ENCODE peak calls at places on chromosomes 3 and 15, in four cellular contexts. One of them, this sample, is unnamed.

GRCh38 chr15:27563765-27564164 is 535.4 kb downstream of the OCA2 start:
- DNase-seq in HCT116: no peak
- DNase-seq in endothelial cell of umbilical vein: no peak
- DNase-seq in SK-N-SH: no peak
- DNase-seq in this sample: no peak

GRCh38 chr15:83475551-83475950 is 28.4 kb downstream of the SH3GL3 start:
- DNase-seq in HCT116: no peak
- DNase-seq in endothelial cell of umbilical vein: no peak
- DNase-seq in SK-N-SH: no peak
- DNase-seq in this sample: no peak

GRCh38 chr3:100963041-100963440 is 30.2 kb downstream of the ABI3BP start:
- DNase-seq in HCT116: no peak
- DNase-seq in endothelial cell of umbilical vein: no peak
- DNase-seq in SK-N-SH: no peak
- DNase-seq in this sample: no peak

GRCh38 chr3:16818945-16819344 is 65.8 kb upstream of the PLCL2 start:
- DNase-seq in HCT116: no peak
- DNase-seq in endothelial cell of umbilical vein: no peak
- DNase-seq in SK-N-SH: no peak
- DNase-seq in this sample: no peak

GRCh38 chr15:40845511-40846284 is 1.9 kb downstream of the SPINT1 start:
- DNase-seq in HCT116: no peak
- DNase-seq in endothelial cell of umbilical vein: no peak
- DNase-seq in SK-N-SH: no peak
- DNase-seq in this sample: no peak

GRCh38 chr3:40044487-40044886 is 235.1 kb downstream of the MYRIP start:
- DNase-seq in HCT116: no peak
- DNase-seq in endothelial cell of umbilical vein: no peak
- DNase-seq in SK-N-SH: no peak
- DNase-seq in this sample: no peak

GRCh38 chr15:35522061-35522460 is 23.9 kb downstream of the DPH6 start:
- DNase-seq in HCT116: no peak
- DNase-seq in endothelial cell of umbilical vein: peak; percentile 85
- DNase-seq in SK-N-SH: peak; percentile 16
- DNase-seq in this sample: no peak

GRCh38 chr3:72678892-72679291 is 169.4 kb downstream of the SHQ1 start:
- DNase-seq in HCT116: no peak
- DNase-seq in endothelial cell of umbilical vein: no peak
- DNase-seq in SK-N-SH: no peak
- DNase-seq in this sample: no peak

GRCh38 chr3:66754613-66755012 is 243.5 kb upstream of the KBTBD8 start:
- DNase-seq in HCT116: no peak
- DNase-seq in endothelial cell of umbilical vein: no peak
- DNase-seq in SK-N-SH: no peak
- DNase-seq in this sample: no peak

GRCh38 chr15:100968043-100968966 is 49.1 kb downstream of the LRRK1 start:
- DNase-seq in HCT116: no peak
- DNase-seq in endothelial cell of umbilical vein: no peak
- DNase-seq in SK-N-SH: no peak
- DNase-seq in this sample: no peak

GRCh38 chr3:183553263-183554026 is 2.1 kb downstream of the KLHL6 start:
- DNase-seq in HCT116: no peak
- DNase-seq in endothelial cell of umbilical vein: peak; percentile 41
- DNase-seq in SK-N-SH: peak; percentile 70
- DNase-seq in this sample: no peak

GRCh38 chr3:36417237-36417636 is 36.9 kb downstream of the STAC start:
- DNase-seq in HCT116: no peak
- DNase-seq in endothelial cell of umbilical vein: no peak
- DNase-seq in SK-N-SH: no peak
- DNase-seq in this sample: no peak

GRCh38 chr15:90004671-90005070 is 3.5 kb downstream of the ZNF710 start:
- DNase-seq in HCT116: no peak
- DNase-seq in endothelial cell of umbilical vein: peak; percentile 50
- DNase-seq in SK-N-SH: no peak
- DNase-seq in this sample: no peak

GRCh38 chr3:172140499-172141391 is 101.4 kb downstream of the FNDC3B start:
- DNase-seq in HCT116: no peak
- DNase-seq in endothelial cell of umbilical vein: peak; percentile 96
- DNase-seq in SK-N-SH: no peak
- DNase-seq in this sample: no peak

GRCh38 chr3:103184772-103185171 is 750.0 kb downstream of the ZPLD1 start:
- DNase-seq in HCT116: no peak
- DNase-seq in endothelial cell of umbilical vein: no peak
- DNase-seq in SK-N-SH: no peak
- DNase-seq in this sample: no peak

GRCh38 chr3:99625643-99626414 is 12.6 kb upstream of the COL8A1 start:
- DNase-seq in HCT116: no peak
- DNase-seq in endothelial cell of umbilical vein: peak; percentile 43
- DNase-seq in SK-N-SH: no peak
- DNase-seq in this sample: no peak

GRCh38 chr3:193789455-193789854 is 196.4 kb downstream of the OPA1 start:
- DNase-seq in HCT116: no peak
- DNase-seq in endothelial cell of umbilical vein: no peak
- DNase-seq in SK-N-SH: no peak
- DNase-seq in this sample: no peak

GRCh38 chr3:165339753-165340152 is 143.6 kb upstream of the SLITRK3 start:
- DNase-seq in HCT116: peak; percentile 21
- DNase-seq in endothelial cell of umbilical vein: no peak
- DNase-seq in SK-N-SH: no peak
- DNase-seq in this sample: no peak

GRCh38 chr15:99105516-99106341 is 849 bp downstream of the SYNM start:
- DNase-seq in HCT116: no peak
- DNase-seq in endothelial cell of umbilical vein: peak; percentile 68
- DNase-seq in SK-N-SH: peak; percentile 79
- DNase-seq in this sample: peak; percentile 78

GRCh38 chr15:30001592-30001991 is 81.2 kb upstream of the GOLGA8J start:
- DNase-seq in HCT116: no peak
- DNase-seq in endothelial cell of umbilical vein: no peak
- DNase-seq in SK-N-SH: no peak
- DNase-seq in this sample: no peak

GRCh38 chr3:106299300-106300098 is 430.7 kb upstream of the CBLB start:
- DNase-seq in HCT116: no peak
- DNase-seq in endothelial cell of umbilical vein: peak; percentile 31
- DNase-seq in SK-N-SH: no peak
- DNase-seq in this sample: no peak

GRCh38 chr3:31250116-31250813 is 282.5 kb upstream of the STT3B start:
- DNase-seq in HCT116: no peak
- DNase-seq in endothelial cell of umbilical vein: no peak
- DNase-seq in SK-N-SH: no peak
- DNase-seq in this sample: no peak

GRCh38 chr3:79056498-79056897 is 711.3 kb downstream of the ROBO1 start:
- DNase-seq in HCT116: no peak
- DNase-seq in endothelial cell of umbilical vein: no peak
- DNase-seq in SK-N-SH: no peak
- DNase-seq in this sample: no peak

GRCh38 chr15:100720406-100720967 is 118.1 kb downstream of the ASB7 start:
- DNase-seq in HCT116: no peak
- DNase-seq in endothelial cell of umbilical vein: no peak
- DNase-seq in SK-N-SH: no peak
- DNase-seq in this sample: peak; percentile 27

GRCh38 chr3:133476971-133477375 is 77.1 kb downstream of the BFSP2 start:
- DNase-seq in HCT116: no peak
- DNase-seq in endothelial cell of umbilical vein: no peak
- DNase-seq in SK-N-SH: no peak
- DNase-seq in this sample: no peak

GRCh38 chr15:67548862-67549651 is 6.6 kb downstream of the MAP2K5 start:
- DNase-seq in HCT116: no peak
- DNase-seq in endothelial cell of umbilical vein: no peak
- DNase-seq in SK-N-SH: peak; percentile 54
- DNase-seq in this sample: peak; percentile 72

GRCh38 chr3:37891227-37891626 is 29.5 kb downstream of the CTDSPL start:
- DNase-seq in HCT116: no peak
- DNase-seq in endothelial cell of umbilical vein: no peak
- DNase-seq in SK-N-SH: peak; percentile 7
- DNase-seq in this sample: no peak

GRCh38 chr15:91077029-91077428 is 23.0 kb upstream of the SV2B start:
- DNase-seq in HCT116: no peak
- DNase-seq in endothelial cell of umbilical vein: no peak
- DNase-seq in SK-N-SH: no peak
- DNase-seq in this sample: no peak

GRCh38 chr3:73029321-73029796 is 32.1 kb upstream of the EBLN2 start:
- DNase-seq in HCT116: no peak
- DNase-seq in endothelial cell of umbilical vein: peak; percentile 62
- DNase-seq in SK-N-SH: no peak
- DNase-seq in this sample: no peak

GRCh38 chr3:111152506-111152905 is 80.9 kb downstream of the NECTIN3 start:
- DNase-seq in HCT116: no peak
- DNase-seq in endothelial cell of umbilical vein: no peak
- DNase-seq in SK-N-SH: no peak
- DNase-seq in this sample: no peak

GRCh38 chr15:86751116-86751515 is 671.4 kb downstream of the AGBL1 start:
- DNase-seq in HCT116: no peak
- DNase-seq in endothelial cell of umbilical vein: no peak
- DNase-seq in SK-N-SH: no peak
- DNase-seq in this sample: no peak

GRCh38 chr3:55549172-55549571 is 62.1 kb upstream of the WNT5A start:
- DNase-seq in HCT116: no peak
- DNase-seq in endothelial cell of umbilical vein: no peak
- DNase-seq in SK-N-SH: peak; percentile 44
- DNase-seq in this sample: no peak

GRCh38 chr3:98986073-98986472 is 84.6 kb upstream of the DCBLD2 start:
- DNase-seq in HCT116: peak; percentile 40
- DNase-seq in endothelial cell of umbilical vein: peak; percentile 92
- DNase-seq in SK-N-SH: no peak
- DNase-seq in this sample: peak; percentile 19

DNA sequence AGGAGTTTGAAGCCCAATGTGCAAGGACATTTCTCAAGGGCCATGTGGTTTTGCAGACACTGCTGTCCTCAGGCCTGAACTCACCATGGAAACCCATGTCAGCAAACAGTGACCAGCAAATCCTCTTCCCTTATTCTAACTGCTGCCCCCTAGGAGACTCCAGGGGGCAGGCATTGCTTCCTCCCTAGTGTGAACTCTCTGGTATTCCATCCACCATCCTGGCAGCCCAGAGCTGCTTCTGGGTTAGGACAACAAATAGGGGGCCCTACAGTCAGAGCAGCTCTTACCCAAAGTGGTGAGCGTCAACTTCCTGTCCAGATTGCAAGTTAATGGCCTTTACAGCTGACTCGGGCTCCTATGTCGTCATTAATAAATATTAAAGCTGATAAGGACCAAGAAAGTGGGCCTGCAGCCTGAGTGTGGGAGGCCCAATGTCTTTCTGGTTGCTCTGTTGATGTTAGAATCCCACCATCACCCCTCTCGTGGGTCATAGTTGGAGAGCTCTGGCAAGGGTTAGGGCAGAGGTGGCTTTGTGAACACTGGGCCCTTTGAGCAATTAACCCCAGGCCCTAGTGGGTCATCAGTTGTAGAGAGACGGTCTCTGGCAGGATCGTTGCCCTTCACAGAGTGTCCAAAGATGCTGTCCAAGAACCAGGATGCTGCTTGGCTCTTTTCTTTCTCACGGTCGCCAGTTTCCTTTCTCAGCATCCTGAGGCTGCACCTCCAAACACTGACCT is 41.5 kb downstream of the TGM4 start:
- DNase-seq in HCT116: no peak
- DNase-seq in endothelial cell of umbilical vein: no peak
- DNase-seq in SK-N-SH: peak; percentile 35
- DNase-seq in this sample: no peak
- H2AFZ ChIP-seq in HCT116: no peak overlapping the region
- H2AFZ ChIP-seq in endothelial cell of umbilical vein: no peak overlapping the region
- H2AFZ ChIP-seq in SK-N-SH: no peak overlapping the region
- H2AFZ ChIP-seq in this sample: no peak overlapping the region

GRCh38 chr3:5136619-5137429 is 14.7 kb downstream of the ARL8B start:
- DNase-seq in HCT116: no peak
- DNase-seq in endothelial cell of umbilical vein: peak; percentile 19
- DNase-seq in SK-N-SH: peak; percentile 37
- DNase-seq in this sample: no peak
- TF ChIP-seq MAX in HCT116: no peak
- TF ChIP-seq MAX in endothelial cell of umbilical vein: no peak
- TF ChIP-seq MAX in SK-N-SH: no peak
- TF ChIP-seq MAX in this sample: no peak

GRCh38 chr3:124137264-124137663 is 145.3 kb upstream of the ROPN1 start:
- DNase-seq in HCT116: no peak
- DNase-seq in endothelial cell of umbilical vein: no peak
- DNase-seq in SK-N-SH: no peak
- DNase-seq in this sample: no peak

GRCh38 chr3:124131158-124132115 is 139.5 kb upstream of the ROPN1 start:
- DNase-seq in HCT116: no peak
- DNase-seq in endothelial cell of umbilical vein: peak; percentile 19
- DNase-seq in SK-N-SH: no peak
- DNase-seq in this sample: no peak

GRCh38 chr3:124138148-124138547 is 146.2 kb upstream of the ROPN1 start:
- DNase-seq in HCT116: no peak
- DNase-seq in endothelial cell of umbilical vein: no peak
- DNase-seq in SK-N-SH: no peak
- DNase-seq in this sample: no peak

GRCh38 chr3:124133366-124133940 is 141.5 kb upstream of the ROPN1 start:
- DNase-seq in HCT116: no peak
- DNase-seq in endothelial cell of umbilical vein: no peak
- DNase-seq in SK-N-SH: no peak
- DNase-seq in this sample: no peak

DNA sequence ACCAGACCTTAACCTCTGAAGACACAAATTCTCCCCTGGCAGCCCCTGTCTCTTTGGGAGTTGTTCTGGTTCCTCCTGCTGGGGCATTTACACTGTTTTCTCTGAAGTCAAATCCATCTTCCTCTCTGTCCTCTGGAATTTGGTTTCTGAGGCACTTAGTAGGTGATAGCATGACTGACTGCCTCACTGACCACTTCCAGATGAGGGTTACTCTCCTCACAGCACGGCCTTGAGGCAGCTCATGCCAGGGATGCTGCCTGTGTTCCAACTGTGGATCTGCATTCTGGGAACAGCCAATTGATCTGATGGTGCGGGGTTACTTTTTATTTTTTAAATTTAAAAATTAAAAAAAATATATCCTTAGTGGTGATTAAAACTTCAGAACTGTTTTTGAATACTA is 140.9 kb upstream of the ROPN1 start:
- DNase-seq in HCT116: no peak
- DNase-seq in endothelial cell of umbilical vein: no peak
- DNase-seq in SK-N-SH: no peak
- DNase-seq in this sample: no peak
- H2AFZ ChIP-seq in HCT116: no peak overlapping the region
- H2AFZ ChIP-seq in endothelial cell of umbilical vein: no peak overlapping the region
- H2AFZ ChIP-seq in SK-N-SH: no peak overlapping the region
- H2AFZ ChIP-seq in this sample: no peak overlapping the region

GRCh38 chr3:97917813-97918536 is 54.3 kb downstream of the RIOX2 start:
- DNase-seq in HCT116: no peak
- DNase-seq in endothelial cell of umbilical vein: no peak
- DNase-seq in SK-N-SH: no peak
- DNase-seq in this sample: no peak
- TF ChIP-seq MAX in HCT116: no peak
- TF ChIP-seq MAX in endothelial cell of umbilical vein: no peak
- TF ChIP-seq MAX in SK-N-SH: no peak
- TF ChIP-seq MAX in this sample: no peak

This sample was measured in H1.